ENCODE peak calls at places on chromosomes 12 and 14, in four cellular contexts. F is head of caudate nucleus; L is stimulated activated CD8-positive, alpha-beta memory T cell treated with anti-CD3 and anti-CD28 coated beads, Interleukin-4, amount 100 ng/mL, for 48 hours; U is stimulated activated CD4-positive, alpha-beta T cell treated with anti-CD3 and anti-CD28 coated beads, Interleukin-12 subunit alpha, Interleukin-12 subunit beta, amount 100 ng/mL, for 48 hours. A is an unnamed sample.

GRCh38 chr12:62436164-62436503 is 30.5 kb upstream of the MON2 start:
- DNase-seq in F (no peak), L (no peak), U (no peak), A (no peak)

GRCh38 chr12:92224685-92225331 is 79.2 kb upstream of the BTG1 start:
- DNase-seq in F (no peak), L (no peak), U (no peak), A (no peak)

GRCh38 chr14:95225251-95225887 is 68.0 kb upstream of the DICER1 start:
- DNase-seq in F (no peak), L (no peak), U (no peak), A (no peak)

GRCh38 chr12:126747530-126748149 is 1519.3 kb upstream of the TMEM132C start:
- DNase-seq in F (peak; percentile 82), L (peak; percentile 78), U (peak; percentile 36), A (peak; percentile 86)

GRCh38 chr12:109822951-109823411 is 10.2 kb downstream of the TRPV4 start:
- DNase-seq in F (no peak), L (no peak), U (no peak), A (no peak)

GRCh38 chr14:30873308-30874119 is 845 bp upstream of the COCH start:
- DNase-seq in F (no peak), L (no peak), U (no peak), A (no peak)

GRCh38 chr14:54857830-54858269 is 44.8 kb downstream of the GCH1 start:
- DNase-seq in F (no peak), L (no peak), U (no peak), A (no peak)

GRCh38 chr14:59771577-59771976 is 99.0 kb downstream of the RTN1 start:
- DNase-seq in F (no peak), L (no peak), U (no peak), A (no peak)

GRCh38 chr12:45928309-45928708 is 62.1 kb downstream of the SCAF11 start:
- DNase-seq in F (no peak), L (no peak), U (no peak), A (no peak)

GRCh38 chr12:113152835-113153814 is 3.6 kb downstream of the CFAP73 start:
- DNase-seq in F (peak; percentile 85), L (peak; percentile 72), U (peak; percentile 57), A (peak; percentile 80)

GRCh38 chr14:37232907-37233481 is 35.3 kb downstream of the MIPOL1 start:
- DNase-seq in F (no peak), L (no peak), U (no peak), A (no peak)

GRCh38 chr14:55884819-55885218 is 233.4 kb upstream of the PELI2 start:
- DNase-seq in F (no peak), L (no peak), U (no peak), A (no peak)

GRCh38 chr12:124458992-124459851 is 108.2 kb downstream of the NCOR2 start:
- DNase-seq in F (no peak), L (no peak), U (no peak), A (no peak)

GRCh38 chr12:55817352-55818139 is at the start of the genes ORMDL2 and SARNP:
- DNase-seq in F (peak; percentile 96), L (peak; percentile 94), U (peak; percentile 91), A (peak; percentile 98)

GRCh38 chr12:111180830-111181726 is 187.8 kb downstream of the PHETA1 start:
- DNase-seq in F (peak; percentile 67), L (no peak), U (no peak), A (no peak)

GRCh38 chr14:75306917-75307699 is 28.5 kb downstream of the FOS start:
- DNase-seq in F (no peak), L (no peak), U (no peak), A (no peak)

GRCh38 chr12:152440-152839 is 61.5 kb downstream of the SLC6A12 start:
- DNase-seq in F (no peak), L (no peak), U (no peak), A (no peak)

GRCh38 chr14:105074601-105075053 is 9.4 kb upstream of the GPR132 start:
- DNase-seq in F (no peak), L (no peak), U (no peak), A (no peak)

GRCh38 chr14:55556929-55557623 is 22.9 kb upstream of the KTN1 start:
- DNase-seq in F (peak; percentile 47), L (no peak), U (no peak), A (no peak)